ENCODE peak calls at places on chromosome 2, in ten cellular contexts. S, K, Q, T, W, D, R, Y, B and A are unnamed samples.
A peak's percentile ranks its signal among the peaks of the same experiment; 100 is the strongest.

GRCh38 chr2:74573747-74574562 is 19.4 kb downstream of the DOK1 start:
- DNase-seq in Y (no peak), B (no peak), W (no peak), S (no peak), D (peak; percentile 62), Q (no peak), T (peak; percentile 68), K (no peak), R (no peak), A (no peak)

GRCh38 chr2:226585130-226585561 is 214.5 kb downstream of the IRS1 start:
- DNase-seq in Q (no peak), W (no peak), R (no peak), K (no peak), D (peak; percentile 18), S (no peak), T (no peak), B (no peak), Y (no peak), A (no peak)

GRCh38 chr2:33178209-33178608 is 231.5 kb downstream of the LTBP1 start:
- DNase-seq in D (no peak), R (no peak), K (no peak), S (no peak), Q (no peak), T (no peak), Y (no peak), B (no peak), W (no peak), A (no peak)

GRCh38 chr2:157838442-157839161 is 37.5 kb downstream of the ACVR1 start:
- DNase-seq in K (no peak), S (no peak), W (peak; percentile 79), D (peak; percentile 76), T (peak; percentile 57), Y (no peak), B (peak; percentile 7), R (no peak), Q (no peak), A (peak; percentile 68)

GRCh38 chr2:127174176-127174575 is 45.9 kb downstream of the CYP27C1 start:
- DNase-seq in W (peak; percentile 55), T (no peak), S (no peak), Q (no peak), B (no peak), Y (peak; percentile 75), K (no peak), D (no peak), R (no peak), A (peak; percentile 66)

GRCh38 chr2:233857511-233858118 is 3.3 kb upstream of the HJURP start:
- DNase-seq in Y (no peak), B (no peak), T (no peak), S (no peak), D (peak; percentile 44), W (no peak), R (no peak), Q (peak; percentile 72), K (no peak), A (no peak)

GRCh38 chr2:233802132-233802815 is 24.1 kb downstream of the MROH2A start:
- DNase-seq in B (no peak), W (peak; percentile 17), Y (no peak), T (no peak), K (no peak), R (no peak), S (no peak), D (no peak), Q (no peak), A (no peak)

GRCh38 chr2:49416252-49416651 is 261.9 kb upstream of the FSHR start:
- DNase-seq in R (no peak), B (no peak), Q (no peak), S (no peak), Y (no peak), T (no peak), D (no peak), W (no peak), K (no peak), A (no peak)

GRCh38 chr2:110712737-110713136 is 19.6 kb upstream of the ACOXL start:
- DNase-seq in Q (no peak), S (no peak), W (no peak), B (no peak), T (no peak), K (no peak), Y (no peak), R (no peak), D (no peak), A (no peak)

GRCh38 chr2:110714824-110715223 is 17.5 kb upstream of the ACOXL start:
- DNase-seq in K (no peak), Y (no peak), S (no peak), B (no peak), W (no peak), D (no peak), T (no peak), Q (no peak), R (no peak), A (no peak)

GRCh38 chr2:110717734-110718133 is 14.6 kb upstream of the ACOXL start:
- DNase-seq in R (no peak), S (no peak), Q (no peak), W (peak; percentile 75), K (no peak), T (no peak), B (no peak), Y (no peak), D (no peak), A (peak; percentile 48)

GRCh38 chr2:110716959-110717645 is 15.3 kb upstream of the ACOXL start:
- DNase-seq in Y (no peak), D (no peak), T (no peak), Q (no peak), B (no peak), R (no peak), W (peak; percentile 90), K (no peak), S (no peak), A (peak; percentile 57)

DNA sequence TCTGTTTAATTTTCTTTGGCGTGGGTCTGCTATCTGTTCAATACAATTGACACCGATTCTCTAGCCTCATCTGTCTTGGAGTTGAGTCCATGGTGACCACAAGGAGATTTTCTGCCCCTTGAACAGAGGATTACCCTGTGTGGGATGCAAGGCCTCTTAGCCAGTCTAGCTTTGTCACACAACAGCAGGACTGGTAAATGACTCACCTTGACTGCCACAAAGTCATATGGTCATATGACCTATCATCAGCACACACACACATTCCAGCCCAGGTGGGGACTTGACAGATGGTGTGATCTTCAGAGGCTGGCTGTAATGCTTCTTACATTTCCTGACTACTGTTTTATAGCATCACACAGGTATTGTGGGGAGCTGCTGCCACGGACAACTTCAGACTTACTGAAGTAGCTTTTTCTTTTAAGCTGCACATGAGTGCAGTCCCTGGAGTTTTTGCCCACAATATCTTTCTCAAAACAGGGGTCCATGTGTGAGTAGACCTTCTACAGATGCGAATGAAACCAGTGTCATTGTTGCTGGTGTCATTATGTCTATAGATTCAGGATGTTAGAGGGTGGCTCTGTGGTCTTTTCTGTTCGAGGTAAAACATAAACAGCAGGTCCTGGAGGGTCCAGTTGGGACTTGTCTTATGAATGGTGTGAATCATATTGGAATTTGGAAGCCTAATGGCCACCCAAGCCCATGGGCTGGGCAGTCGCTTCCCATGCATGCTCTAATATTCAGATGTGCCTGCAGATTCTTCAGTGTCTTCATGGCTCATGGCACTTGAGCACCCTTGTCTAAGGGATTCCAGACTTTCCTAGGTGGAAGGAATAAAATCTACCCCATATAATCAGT is 18.6 kb upstream of the ACOXL start:
- DNase-seq in Q (no peak), D (no peak), T (no peak), W (no peak), B (no peak), R (no peak), K (no peak), S (peak; percentile 12), Y (no peak), A (no peak)
- H3K4me3 ChIP-seq in Q (no peak overlapping the region), D (no peak overlapping the region), T (no peak overlapping the region), W (no peak overlapping the region), B (no peak overlapping the region), R (no peak overlapping the region), K (no peak overlapping the region), S (no peak overlapping the region), Y (no peak overlapping the region), A (no peak overlapping the region)

DNA sequence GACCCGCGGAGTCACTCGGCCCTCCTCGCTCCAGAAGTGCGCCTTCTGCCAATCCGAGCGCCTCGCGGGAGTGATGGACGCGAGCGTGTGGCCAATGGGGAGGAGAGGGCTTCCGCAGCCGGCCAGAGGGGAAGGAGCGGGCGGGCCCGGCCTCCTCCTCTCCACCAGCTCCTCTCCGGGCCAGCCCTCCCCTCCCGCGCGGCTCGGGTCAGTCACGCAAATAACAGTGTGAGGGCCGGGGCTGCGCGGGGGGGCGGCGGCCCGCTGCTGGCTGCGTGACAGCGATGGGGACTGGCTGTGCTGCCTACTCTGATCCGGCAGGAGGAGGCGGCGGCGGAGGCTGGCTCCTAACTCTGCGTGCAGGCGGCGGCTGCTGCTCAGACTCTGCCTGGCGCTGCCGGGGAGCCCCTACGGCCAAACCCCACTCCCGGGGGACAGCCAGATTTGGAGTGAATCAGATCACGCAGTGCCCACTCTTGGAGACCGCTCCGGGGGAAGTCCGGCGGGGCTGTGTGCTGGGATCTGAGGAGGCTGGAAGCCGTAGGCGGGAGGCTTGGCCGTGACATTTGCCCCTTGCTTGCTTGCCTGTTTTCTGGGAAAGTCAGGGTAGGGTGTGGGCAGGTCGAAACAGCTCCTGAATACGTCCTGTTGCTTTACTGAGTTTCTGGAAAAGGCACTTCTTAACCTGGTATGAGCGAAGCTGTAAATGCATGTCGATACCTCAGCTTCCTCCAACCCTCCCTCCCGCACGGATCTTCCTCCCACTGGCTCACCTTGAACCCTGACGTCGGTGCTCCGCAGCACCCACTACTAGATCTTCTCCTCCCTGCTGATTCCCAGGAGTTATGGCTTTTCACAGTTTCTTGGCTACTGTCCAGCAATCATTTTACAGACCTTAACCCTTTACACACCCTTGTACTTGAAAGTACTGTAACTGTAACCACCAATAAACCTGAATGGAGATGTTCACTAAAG is 97.9 kb upstream of the SERTAD2 start:
- DNase-seq in T (peak; percentile 99), Y (peak; percentile 100), S (no peak), K (no peak), D (peak; percentile 71), W (peak; percentile 99), B (peak; percentile 97), Q (no peak), R (no peak), A (peak; percentile 99)
- TF ChIP-seq CTCF in T (peak; percentile 56), Y (peak; percentile 85), S (no peak), K (peak; percentile 63), D (peak; percentile 18), W (peak; percentile 33), B (peak; percentile 60), Q (peak; percentile 49), R (peak; percentile 52), A (peak; percentile 58)

GRCh38 chr2:70888389-70888924 is 47.2 kb upstream of the ATP6V1B1 start:
- DNase-seq in R (no peak), T (no peak), K (no peak), D (no peak), S (no peak), W (no peak), Y (no peak), B (no peak), Q (peak; percentile 40), A (no peak)
- H3K4me3 ChIP-seq in R (no peak overlapping the region), T (no peak overlapping the region), K (no peak overlapping the region), D (no peak overlapping the region), S (no peak overlapping the region), W (peak overlapping the region; percentile 32), Y (no peak overlapping the region), B (peak overlapping the region; percentile 36), Q (no peak overlapping the region), A (no peak overlapping the region)

GRCh38 chr2:134917958-134918517 is 584 bp upstream of the CCNT2 start:
- DNase-seq in K (no peak), Q (no peak), Y (no peak), T (no peak), S (peak; percentile 80), W (no peak), R (peak; percentile 81), B (peak; percentile 52), D (no peak), A (no peak)

GRCh38 chr2:134919360-134920210 is 963 bp downstream of the CCNT2 start:
- DNase-seq in R (no peak), T (no peak), D (peak; percentile 52), K (no peak), S (peak; percentile 5), Y (peak; percentile 65), W (peak; percentile 76), B (peak; percentile 2), Q (no peak), A (peak; percentile 26)

GRCh38 chr2:134917219-134917957 is 1.2 kb upstream of the CCNT2 start:
- DNase-seq in Q (peak; percentile 64), S (no peak), D (peak; percentile 3), T (no peak), K (no peak), W (peak; percentile 70), B (no peak), R (peak; percentile 5), Y (no peak), A (peak; percentile 52)

GRCh38 chr2:134918518-134919359 is at the start of gene CCNT2:
- DNase-seq in D (peak; percentile 100), Y (peak; percentile 99), W (peak; percentile 99), T (peak; percentile 98), K (peak; percentile 95), R (peak; percentile 99), Q (peak; percentile 100), B (peak; percentile 96), S (peak; percentile 91), A (peak; percentile 99)
- TF ChIP-seq CTCF in D (no peak), Y (no peak), W (no peak), T (no peak), K (no peak), R (no peak), Q (peak; percentile 8), B (no peak), S (no peak), A (no peak)